ENCODE peak calls at places on chromosomes 11 and 22, in six cellular contexts. R is K562, B is HCT116, N is HepG2, T is GM12878, K is SK-N-SH. U is an unnamed sample.
A peak's percentile ranks its signal among the peaks of the same experiment; 100 is the strongest.

GRCh38 chr11:37963440-37963839 is 1365.4 kb upstream of the RAG2 start:
- DNase-seq in R (no peak), B (no peak), N (no peak), T (no peak), K (no peak), U (no peak)

GRCh38 chr11:85828640-85828978 is 17.7 kb upstream of the SYTL2 start:
- DNase-seq in R (no peak), B (no peak), N (no peak), T (no peak), K (no peak), U (no peak)

GRCh38 chr22:45896153-45896951 is 80.6 kb downstream of the WNT7B start:
- DNase-seq in R (no peak), B (no peak), N (no peak), T (no peak), K (no peak), U (no peak)

GRCh38 chr11:77144854-77145428 is 16.9 kb downstream of the MYO7A start:
- DNase-seq in R (no peak), B (no peak), N (peak; percentile 77), T (no peak), K (no peak), U (no peak)

GRCh38 chr11:33976351-33977199 is 75.0 kb upstream of the CAPRIN1 start:
- DNase-seq in R (no peak), B (no peak), N (no peak), T (no peak), K (no peak), U (no peak)

GRCh38 chr11:31233425-31233824 is 136.1 kb downstream of the DCDC1 start:
- DNase-seq in R (no peak), B (peak; percentile 29), N (peak; percentile 2), T (no peak), K (no peak), U (no peak)

GRCh38 chr11:14189874-14190273 is 169.1 kb downstream of the RRAS2 start:
- DNase-seq in R (no peak), B (no peak), N (no peak), T (no peak), K (no peak), U (no peak)

GRCh38 chr11:134395002-134395401 is 17.0 kb downstream of the B3GAT1 start:
- DNase-seq in R (no peak), B (no peak), N (no peak), T (no peak), K (no peak), U (no peak)

GRCh38 chr22:25540128-25540790 is 24.2 kb upstream of the GRK3 start:
- DNase-seq in R (no peak), B (no peak), N (no peak), T (no peak), K (no peak), U (no peak)

GRCh38 chr22:35334010-35334409 is 34.3 kb downstream of the TOM1 start:
- DNase-seq in R (no peak), B (no peak), N (no peak), T (no peak), K (no peak), U (no peak)

GRCh38 chr11:77619576-77620198 is 17.9 kb downstream of the CLNS1A start:
- DNase-seq in R (no peak), B (peak; percentile 44), N (peak; percentile 50), T (peak; percentile 28), K (no peak), U (peak; percentile 64)

GRCh38 chr11:10716543-10717259 is 23.1 kb upstream of the IRAG1 start:
- DNase-seq in R (peak; percentile 60), B (no peak), N (no peak), T (no peak), K (no peak), U (no peak)

GRCh38 chr11:1180171-1180570 is 22.4 kb downstream of the MUC5AC start:
- DNase-seq in R (no peak), B (no peak), N (no peak), T (no peak), K (no peak), U (no peak)

GRCh38 chr11:75186999-75187398 is 36.1 kb downstream of the SLCO2B1 start:
- DNase-seq in R (no peak), B (no peak), N (no peak), T (no peak), K (no peak), U (no peak)

GRCh38 chr11:86047275-86047991 is 21.5 kb downstream of the PICALM start:
- DNase-seq in R (no peak), B (no peak), N (no peak), T (no peak), K (no peak), U (no peak)

GRCh38 chr22:49935561-49935960 is 17.1 kb downstream of the CRELD2 start:
- DNase-seq in R (peak; percentile 52), B (no peak), N (no peak), T (no peak), K (peak; percentile 80), U (no peak)

GRCh38 chr11:6437993-6438392 is 2.8 kb downstream of the HPX start:
- DNase-seq in R (no peak), B (no peak), N (no peak), T (no peak), K (no peak), U (no peak)

GRCh38 chr22:19514831-19515565 is 9.2 kb downstream of the CLDN5 start:
- DNase-seq in R (no peak), B (no peak), N (no peak), T (no peak), K (no peak), U (no peak)

GRCh38 chr22:21948390-21948789 is 4.3 kb downstream of the PPM1F start:
- DNase-seq in R (no peak), B (no peak), N (no peak), T (no peak), K (no peak), U (no peak)

GRCh38 chr22:21951062-21951461 is 1.6 kb downstream of the PPM1F start:
- DNase-seq in R (no peak), B (no peak), N (no peak), T (no peak), K (no peak), U (no peak)

GRCh38 chr22:21949569-21949918 is 3.1 kb downstream of the PPM1F start:
- DNase-seq in R (no peak), B (no peak), N (no peak), T (no peak), K (no peak), U (no peak)

GRCh38 chr22:21948824-21949568 is 3.7 kb downstream of the PPM1F start:
- DNase-seq in R (no peak), B (no peak), N (no peak), T (no peak), K (no peak), U (no peak)

DNA sequence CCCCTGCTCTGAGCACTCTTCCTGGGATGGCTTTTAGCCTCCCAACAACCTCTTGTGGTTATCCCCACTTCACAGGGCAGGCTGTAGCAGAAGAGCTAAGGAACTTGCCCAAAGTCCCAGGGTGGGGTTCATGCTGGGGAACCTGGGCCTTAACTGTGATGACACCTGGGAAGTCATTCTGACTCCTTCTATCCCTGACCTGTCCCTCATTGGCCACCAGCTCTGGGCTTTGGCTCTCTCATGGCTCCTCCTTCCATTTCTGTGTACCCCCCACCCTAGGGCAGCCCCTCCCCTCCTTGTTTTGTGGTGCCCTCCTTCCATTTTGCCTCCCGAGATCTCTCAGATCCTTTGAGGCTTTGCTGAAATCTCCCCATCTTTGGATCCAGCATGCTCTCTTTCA is 2.7 kb downstream of the PPM1F start:
- DNase-seq in R (no peak), B (no peak), N (no peak), T (no peak), K (no peak), U (no peak)
- TF ChIP-seq REST in R (no peak), B (no peak), N (no peak), T (no peak), K (no peak), U (no peak)

GRCh38 chr11:64848214-64848778 is 3.8 kb upstream of the CDC42BPG start:
- DNase-seq in R (no peak), B (no peak), N (no peak), T (no peak), K (no peak), U (no peak)

GRCh38 chr11:64844330-64845124 is at the start of gene CDC42BPG:
- DNase-seq in R (peak; percentile 96), B (peak; percentile 57), N (peak; percentile 27), T (no peak), K (peak; percentile 93), U (no peak)

GRCh38 chr11:64845125-64845735 is 777 bp upstream of the CDC42BPG start:
- DNase-seq in R (no peak), B (no peak), N (peak; percentile 42), T (no peak), K (no peak), U (no peak)

GRCh38 chr11:64848779-64849599 is 4.5 kb upstream of the CDC42BPG start:
- DNase-seq in R (no peak), B (no peak), N (no peak), T (no peak), K (no peak), U (no peak)

GRCh38 chr11:64846998-64847666 is 2.7 kb upstream of the CDC42BPG start:
- DNase-seq in R (peak; percentile 91), B (peak; percentile 87), N (peak; percentile 87), T (no peak), K (peak; percentile 97), U (peak; percentile 76)
- H3K4me1 ChIP-seq in R (peaks cover 82% of the 10 kb centered on the region), B (peaks cover 72% of the 10 kb centered on the region), N (peaks cover 77% of the 10 kb centered on the region), T (peaks cover 55% of the 10 kb centered on the region), K (peaks cover 7% of the 10 kb centered on the region), U (peaks cover 63% of the 10 kb centered on the region)

GRCh38 chr11:46733234-46733633 is 14.2 kb downstream of the F2 start:
- DNase-seq in R (no peak), B (no peak), N (no peak), T (no peak), K (no peak), U (no peak)

GRCh38 chr11:46738887-46739286 is 19.9 kb downstream of the F2 start:
- DNase-seq in R (no peak), B (no peak), N (no peak), T (no peak), K (no peak), U (no peak)

GRCh38 chr11:46737699-46738098 is 18.7 kb downstream of the F2 start:
- DNase-seq in R (no peak), B (no peak), N (no peak), T (no peak), K (no peak), U (no peak)

GRCh38 chr11:46736146-46736545 is 17.1 kb downstream of the F2 start:
- DNase-seq in R (no peak), B (no peak), N (no peak), T (no peak), K (no peak), U (no peak)

GRCh38 chr11:46736615-46737014 is 17.6 kb downstream of the F2 start:
- DNase-seq in R (no peak), B (no peak), N (no peak), T (no peak), K (no peak), U (no peak)
- TF ChIP-seq SIN3A in R (no peak), B (no peak), N (no peak), T (no peak), K (no peak), U (no peak)

DNA sequence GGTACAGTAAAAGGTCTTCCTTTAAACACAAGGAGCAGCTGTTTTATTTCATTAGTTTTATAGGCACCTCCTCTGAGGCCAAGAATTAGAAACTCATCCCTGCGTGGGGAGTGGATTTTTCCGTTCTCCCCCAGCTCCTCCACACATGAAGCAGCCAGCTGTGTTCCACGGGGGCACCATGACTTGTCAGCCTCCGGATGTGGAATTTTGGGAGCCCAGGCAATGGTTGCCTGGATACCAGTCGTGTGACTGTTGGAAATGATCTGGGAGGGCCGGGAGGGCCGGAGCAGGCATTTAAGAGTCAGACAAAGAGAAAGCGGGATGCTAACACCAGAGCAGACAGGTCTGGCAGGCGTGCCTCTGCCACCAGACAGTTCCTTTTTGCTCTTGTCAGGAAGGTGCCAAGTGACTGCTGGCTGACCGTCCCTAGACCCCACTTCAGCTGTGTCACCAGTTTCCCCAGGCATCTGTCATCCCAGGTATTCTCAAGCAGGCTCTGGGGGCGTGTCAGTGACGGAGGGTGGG is 15.9 kb upstream of the CDC42EP2 start:
- DNase-seq in R (no peak), B (no peak), N (no peak), T (no peak), K (no peak), U (no peak)
- TF ChIP-seq REST in R (no peak), B (no peak), N (no peak), T (no peak), K (no peak), U (no peak)